ENCODE peak calls at places on chromosomes 6 and 20, in ten cellular contexts. I is HFFc6, L is heart left ventricle, M is natural killer cell, R is AG10803, G is progenitor cell of endocrine pancreas, P is lower leg skin, X is psoas muscle, S is OCI-LY7, K is breast epithelium. Y is an unnamed sample.

GRCh38 chr6:55953384-55953783 is 78.0 kb upstream of the BMP5 start:
- DNase-seq in M (no peak), R (peak), S (no peak), G (no peak), L (no peak), I (peak), K (no peak), P (no peak), X (no peak), Y (no peak)

GRCh38 chr6:124795879-124796838 is 166.1 kb upstream of the RNF217 start:
- DNase-seq in K (no peak), R (no peak), G (peak), P (no peak), S (peak), I (no peak), X (peak), L (peak), M (no peak), Y (peak)

GRCh38 chr6:120378582-120379220 is 955.6 kb downstream of the TBC1D32 start:
- DNase-seq in I (no peak), S (peak), M (no peak), R (peak), K (no peak), L (no peak), X (no peak), P (no peak), G (no peak), Y (no peak)

GRCh38 chr20:36754656-36755222 is 8.8 kb upstream of the NDRG3 start:
- DNase-seq in S (peak), X (no peak), K (no peak), R (peak), M (no peak), P (no peak), L (peak), I (peak), G (peak), Y (peak)

GRCh38 chr6:157814883-157815282 is 8.2 kb upstream of the SNX9 start:
- DNase-seq in K (no peak), L (no peak), M (no peak), R (no peak), X (no peak), I (no peak), G (no peak), P (no peak), S (peak), Y (no peak)

GRCh38 chr6:17115251-17116089 is 13.6 kb downstream of the STMND1 start:
- DNase-seq in X (no peak), M (no peak), P (no peak), L (no peak), S (no peak), G (no peak), R (peak), I (peak), K (no peak), Y (no peak)

GRCh38 chr20:40738976-40739375 is 49.9 kb upstream of the MAFB start:
- DNase-seq in L (no peak), S (no peak), G (no peak), K (no peak), R (no peak), P (no peak), I (no peak), M (no peak), X (no peak), Y (no peak)

GRCh38 chr6:153485072-153485471 is 354.0 kb upstream of the RGS17 start:
- DNase-seq in S (no peak), P (no peak), M (no peak), I (no peak), X (no peak), K (no peak), R (no peak), G (no peak), L (no peak), Y (no peak)

GRCh38 chr6:38027685-38028373 is 208.3 kb downstream of the ZFAND3 start:
- DNase-seq in I (no peak), R (peak), K (no peak), S (no peak), L (no peak), X (no peak), G (no peak), M (no peak), P (no peak), Y (no peak)

GRCh38 chr20:3674447-3674846 is 7.4 kb downstream of the ADAM33 start:
- DNase-seq in S (no peak), L (no peak), K (no peak), G (no peak), P (no peak), M (no peak), X (no peak), R (no peak), I (no peak), Y (no peak)

GRCh38 chr6:11407403-11407802 is 130.1 kb upstream of the TMEM170B start:
- DNase-seq in L (no peak), R (no peak), S (no peak), X (no peak), I (no peak), G (no peak), K (no peak), M (no peak), P (no peak), Y (no peak)

GRCh38 chr6:82408952-82409421 is 45.4 kb downstream of the TPBG start:
- DNase-seq in G (no peak), I (peak), L (no peak), R (peak), M (no peak), K (no peak), P (no peak), S (no peak), X (no peak), Y (no peak)

GRCh38 chr6:80214436-80215022 is 108.1 kb downstream of the BCKDHB start:
- DNase-seq in I (peak), K (no peak), R (peak), G (no peak), L (no peak), P (no peak), M (no peak), X (no peak), S (peak), Y (no peak)

GRCh38 chr20:19866070-19866469 is 108.0 kb downstream of the RIN2 start:
- DNase-seq in M (no peak), L (no peak), K (no peak), I (no peak), X (no peak), R (no peak), P (no peak), G (no peak), S (no peak), Y (no peak)

GRCh38 chr6:88477411-88477810 is 311.3 kb upstream of the CNR1 start:
- DNase-seq in I (no peak), X (no peak), P (no peak), L (no peak), M (no peak), K (no peak), S (no peak), R (no peak), G (no peak), Y (no peak)

GRCh38 chr6:14016432-14016831 is 91.7 kb downstream of the RNF182 start:
- DNase-seq in I (no peak), P (no peak), R (no peak), K (no peak), S (no peak), L (no peak), G (no peak), M (no peak), X (no peak), Y (no peak)

GRCh38 chr20:58829531-58829941 is 21.2 kb downstream of the GNAS-AS1 start:
- DNase-seq in G (no peak), M (no peak), X (peak), S (no peak), P (no peak), L (peak), I (no peak), K (no peak), R (peak), Y (no peak)

GRCh38 chr20:1626528-1627192 is 6.9 kb upstream of the SIRPB1 start:
- DNase-seq in S (no peak), P (no peak), R (no peak), K (no peak), M (no peak), G (no peak), L (no peak), I (no peak), X (no peak), Y (no peak)

GRCh38 chr6:20706293-20707165 is 172.3 kb downstream of the CDKAL1 start:
- DNase-seq in L (no peak), S (no peak), G (no peak), X (no peak), K (no peak), R (peak), I (peak), P (no peak), M (no peak), Y (no peak)

GRCh38 chr20:11792229-11792953 is 125.3 kb upstream of the BTBD3 start:
- DNase-seq in S (no peak), I (no peak), K (no peak), L (no peak), P (no peak), G (no peak), M (no peak), X (no peak), R (no peak), Y (peak)

DNA sequence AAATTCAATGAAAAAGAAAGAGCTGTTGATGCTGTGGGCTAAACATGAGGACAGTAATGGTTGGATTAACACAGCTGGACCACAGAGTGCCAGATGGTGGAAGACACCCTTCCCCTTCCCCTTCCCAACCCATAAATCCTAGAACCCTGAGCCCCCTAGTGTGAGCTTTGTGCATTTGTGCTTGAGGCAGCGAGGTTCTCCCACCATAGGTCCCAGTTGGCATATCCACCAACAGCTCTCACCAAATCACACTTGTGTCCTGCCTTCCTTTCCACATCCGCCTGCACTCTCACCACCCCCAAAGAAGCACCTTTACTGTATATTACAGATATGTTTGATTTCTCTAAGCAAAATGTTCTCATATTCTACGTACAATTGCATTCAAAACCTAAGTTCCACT is 32.8 kb upstream of the HBS1L start:
- DNase-seq in L (no peak), M (no peak), K (no peak), G (no peak), X (no peak), I (no peak), R (no peak), S (peak), P (no peak), Y (no peak)
- TF ChIP-seq CTCF in L (no peak), M (no peak), K (no peak), G (no peak), X (no peak), I (peak), R (no peak), S (peak), P (no peak), Y (no peak)

DNA sequence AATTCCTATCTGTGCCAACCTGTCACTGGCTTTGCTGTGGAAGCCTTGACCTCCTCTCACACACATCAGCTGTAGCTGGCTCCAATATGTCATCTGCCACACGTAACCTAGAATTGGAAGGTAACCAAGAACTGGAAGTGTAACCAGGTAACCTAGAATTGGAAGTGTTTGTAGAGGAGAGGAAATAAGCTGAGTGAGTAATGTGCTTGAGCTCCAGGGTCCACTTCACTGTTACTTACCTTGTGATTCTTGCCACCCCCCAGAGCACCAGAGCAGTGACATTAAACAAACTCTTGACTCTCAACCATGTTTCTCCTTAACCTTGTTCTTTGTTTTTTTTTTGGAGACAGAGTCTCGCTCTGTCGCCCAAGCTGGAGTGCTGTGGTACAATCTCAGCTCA is 350.5 kb downstream of the NRN1 start:
- DNase-seq in G (no peak), R (no peak), X (no peak), S (no peak), K (no peak), M (no peak), P (no peak), L (no peak), I (no peak), Y (no peak)
- TF ChIP-seq CTCF in G (no peak), R (no peak), X (no peak), S (no peak), K (no peak), M (no peak), P (no peak), L (no peak), I (no peak), Y (no peak)

DNA sequence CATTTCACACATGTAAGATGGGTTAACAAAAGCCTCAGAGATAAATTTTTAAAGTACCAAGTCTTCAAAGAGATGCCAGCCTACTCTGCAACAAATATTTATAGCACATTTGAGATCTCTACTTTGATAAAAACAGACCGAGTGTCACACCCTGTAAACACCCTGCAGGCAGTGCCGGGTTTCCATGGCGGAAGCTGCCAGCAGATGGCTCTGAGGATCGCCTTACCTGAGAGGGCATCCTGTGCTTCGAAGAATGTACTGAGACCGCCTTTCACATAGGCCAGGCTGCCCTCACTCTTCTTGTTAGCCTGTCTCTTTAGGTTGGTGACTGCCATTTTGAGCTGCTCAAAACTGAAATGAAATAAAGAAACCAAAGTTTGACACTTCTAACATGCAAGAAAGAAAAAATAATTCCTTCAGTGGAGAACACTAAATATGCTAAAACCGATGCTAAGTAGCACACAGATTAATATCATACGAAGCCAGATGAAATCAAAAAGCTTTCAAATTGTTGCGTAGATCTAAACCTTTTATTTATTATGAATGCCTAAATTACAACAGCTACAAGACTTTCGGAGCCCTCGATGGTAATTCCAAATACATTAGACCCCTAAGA is 39.3 kb downstream of the HUS1B start:
- DNase-seq in X (no peak), L (no peak), P (peak), M (no peak), G (no peak), I (no peak), K (peak), S (no peak), R (no peak), Y (no peak)
- TF ChIP-seq CTCF in X (peak), L (no peak), P (no peak), M (no peak), G (no peak), I (no peak), K (no peak), S (peak), R (no peak), Y (no peak)

DNA sequence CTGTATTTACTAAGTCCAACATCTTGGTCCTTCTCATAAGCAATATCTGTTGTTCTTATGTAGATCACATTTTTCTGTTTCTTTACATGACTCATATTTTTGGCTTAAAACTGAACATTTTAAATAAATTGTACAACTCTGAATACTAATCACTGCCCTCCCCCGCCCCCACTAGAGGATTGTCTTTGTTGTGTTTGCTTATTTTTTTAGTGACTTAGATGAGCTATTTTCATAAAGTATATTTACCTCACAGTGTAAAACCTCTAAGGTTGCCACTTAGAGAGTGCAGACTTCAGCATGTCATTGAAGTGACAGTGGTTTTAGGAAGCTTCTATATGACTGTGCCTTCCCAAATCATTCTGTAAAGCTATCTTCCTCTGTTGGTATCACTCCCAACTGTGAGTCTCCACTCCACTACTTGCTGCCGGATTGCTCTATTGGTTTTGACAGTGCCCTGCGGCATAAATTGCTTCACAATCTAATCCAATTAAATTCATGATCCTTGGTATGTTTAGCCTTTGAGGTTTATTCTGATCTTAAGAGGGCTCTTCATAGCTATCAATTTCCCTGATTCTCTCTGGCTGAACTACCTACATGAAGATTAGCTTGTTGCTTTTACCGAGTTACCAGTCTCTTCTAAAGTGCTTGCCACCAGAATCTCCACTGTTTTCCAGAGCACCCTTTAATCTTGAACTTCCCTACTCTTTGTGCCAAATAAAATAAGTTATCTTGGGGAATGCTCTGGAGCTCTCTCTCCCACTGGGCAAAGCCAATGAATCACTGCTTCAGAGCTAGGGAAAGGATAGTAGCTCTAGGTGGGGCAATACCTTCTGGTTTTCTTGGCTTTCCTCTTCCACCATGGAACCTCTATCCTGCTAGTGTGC is 33.0 kb downstream of the SPTLC3 start:
- DNase-seq in G (no peak), L (no peak), M (no peak), R (no peak), I (no peak), P (no peak), K (no peak), X (no peak), S (no peak), Y (no peak)
- TF ChIP-seq CTCF in G (no peak), L (no peak), M (no peak), R (no peak), I (no peak), P (no peak), K (no peak), X (no peak), S (no peak), Y (no peak)

GRCh38 chr6:139370047-139370706 is 4.3 kb downstream of the CITED2 start:
- DNase-seq in X (no peak), I (peak), P (no peak), G (no peak), K (no peak), R (peak), S (no peak), L (no peak), M (no peak), Y (no peak)

GRCh38 chr6:139370707-139371345 is 3.6 kb downstream of the CITED2 start:
- DNase-seq in P (no peak), R (no peak), L (no peak), X (no peak), S (no peak), M (no peak), I (peak), G (no peak), K (no peak), Y (no peak)

GRCh38 chr6:139369068-139369467 is 5.4 kb downstream of the CITED2 start:
- DNase-seq in I (peak), G (no peak), R (peak), X (no peak), K (no peak), S (no peak), L (no peak), M (no peak), P (no peak), Y (no peak)

GRCh38 chr6:139368661-139369060 is 5.8 kb downstream of the CITED2 start:
- DNase-seq in L (no peak), K (no peak), I (no peak), P (no peak), R (no peak), X (no peak), G (no peak), S (no peak), M (no peak), Y (no peak)

GRCh38 chr6:139369568-139370046 is 4.8 kb downstream of the CITED2 start:
- DNase-seq in L (no peak), R (peak), P (no peak), G (no peak), K (no peak), M (no peak), X (no peak), I (peak), S (peak), Y (no peak)
- TF ChIP-seq CTCF in L (peak), R (peak), P (no peak), G (peak), K (peak), M (peak), X (peak), I (peak), S (peak), Y (peak)

GRCh38 chr6:139701695-139702094 is 327.2 kb upstream of the CITED2 start:
- DNase-seq in L (no peak), X (no peak), I (no peak), G (no peak), M (no peak), P (no peak), S (no peak), K (no peak), R (no peak), Y (no peak)

GRCh38 chr6:139706949-139707348 is 332.5 kb upstream of the CITED2 start:
- DNase-seq in R (no peak), G (no peak), I (no peak), L (no peak), P (no peak), S (no peak), M (no peak), K (no peak), X (no peak), Y (no peak)

GRCh38 chr6:139708342-139709199 is 334.1 kb upstream of the CITED2 start:
- DNase-seq in S (no peak), P (no peak), K (no peak), G (no peak), I (peak), L (no peak), X (no peak), R (peak), M (no peak), Y (no peak)

GRCh38 chr6:139701003-139701402 is 326.6 kb upstream of the CITED2 start:
- DNase-seq in S (no peak), M (no peak), L (no peak), X (no peak), R (no peak), I (no peak), P (no peak), G (no peak), K (no peak), Y (no peak)

GRCh38 chr6:139705284-139705683 is 330.8 kb upstream of the CITED2 start:
- DNase-seq in I (no peak), S (no peak), K (no peak), P (no peak), G (no peak), M (no peak), R (no peak), L (no peak), X (no peak), Y (no peak)
- TF ChIP-seq CTCF in I (no peak), S (no peak), K (no peak), P (no peak), G (no peak), M (no peak), R (no peak), L (no peak), X (no peak), Y (no peak)

GRCh38 chr6:123117145-123117908 is 121.3 kb downstream of the CLVS2 start:
- DNase-seq in P (no peak), M (no peak), R (no peak), L (no peak), X (no peak), G (no peak), S (no peak), K (no peak), I (no peak), Y (no peak)
- TF ChIP-seq CTCF in P (no peak), M (no peak), R (no peak), L (no peak), X (no peak), G (no peak), S (no peak), K (no peak), I (no peak), Y (no peak)

Y was measured in neural crest cell.